ENCODE peak calls at places on chromosomes 1 and 21, in nine cellular contexts. One of them, this sample, is unnamed.

GRCh38 chr21:29610960-29611359 is 312.2 kb downstream of the BACH1 start:
- DNase-seq in GM12878: no peak
- DNase-seq in cardiac muscle cell: no peak
- DNase-seq in naive thymus-derived CD4-positive, alpha-beta T cell: no peak
- DNase-seq in BJ: no peak
- DNase-seq in HCT116: no peak
- DNase-seq in effector CD4-positive, alpha-beta T cell: no peak
- DNase-seq in activated CD4-positive, alpha-beta T cell treated with anti-CD3 and anti-CD28 coated beads for 48 hours: no peak
- DNase-seq in effector CD8-positive, alpha-beta T cell: no peak
- DNase-seq in this sample: no peak

GRCh38 chr1:109828756-109829505 is 65.2 kb upstream of the EPS8L3 start:
- DNase-seq in HCT116: no peak
- DNase-seq in activated CD4-positive, alpha-beta T cell treated with anti-CD3 and anti-CD28 coated beads for 48 hours: no peak
- DNase-seq in GM12878: no peak
- DNase-seq in BJ: no peak
- DNase-seq in cardiac muscle cell: no peak
- DNase-seq in effector CD4-positive, alpha-beta T cell: no peak
- DNase-seq in effector CD8-positive, alpha-beta T cell: no peak
- DNase-seq in naive thymus-derived CD4-positive, alpha-beta T cell: no peak
- DNase-seq in this sample: no peak

GRCh38 chr1:43711524-43712386 is 4.4 kb downstream of the ST3GAL3 start:
- DNase-seq in naive thymus-derived CD4-positive, alpha-beta T cell: no peak
- DNase-seq in GM12878: no peak
- DNase-seq in HCT116: no peak
- DNase-seq in BJ: peak; percentile 39
- DNase-seq in effector CD8-positive, alpha-beta T cell: no peak
- DNase-seq in effector CD4-positive, alpha-beta T cell: no peak
- DNase-seq in cardiac muscle cell: no peak
- DNase-seq in activated CD4-positive, alpha-beta T cell treated with anti-CD3 and anti-CD28 coated beads for 48 hours: no peak
- DNase-seq in this sample: no peak

GRCh38 chr1:199751524-199751923 is 276.0 kb upstream of the NR5A2 start:
- DNase-seq in effector CD8-positive, alpha-beta T cell: no peak
- DNase-seq in effector CD4-positive, alpha-beta T cell: no peak
- DNase-seq in activated CD4-positive, alpha-beta T cell treated with anti-CD3 and anti-CD28 coated beads for 48 hours: no peak
- DNase-seq in cardiac muscle cell: no peak
- DNase-seq in GM12878: no peak
- DNase-seq in naive thymus-derived CD4-positive, alpha-beta T cell: no peak
- DNase-seq in BJ: no peak
- DNase-seq in HCT116: no peak
- DNase-seq in this sample: no peak

GRCh38 chr1:119714583-119714982 is 2.8 kb downstream of the PHGDH start:
- DNase-seq in HCT116: no peak
- DNase-seq in activated CD4-positive, alpha-beta T cell treated with anti-CD3 and anti-CD28 coated beads for 48 hours: no peak
- DNase-seq in BJ: no peak
- DNase-seq in cardiac muscle cell: no peak
- DNase-seq in naive thymus-derived CD4-positive, alpha-beta T cell: no peak
- DNase-seq in GM12878: no peak
- DNase-seq in effector CD8-positive, alpha-beta T cell: no peak
- DNase-seq in effector CD4-positive, alpha-beta T cell: no peak
- DNase-seq in this sample: no peak

GRCh38 chr21:38766987-38767722 is 38.6 kb upstream of the ETS2 start:
- DNase-seq in GM12878: peak; percentile 96
- DNase-seq in effector CD8-positive, alpha-beta T cell: peak; percentile 18
- DNase-seq in activated CD4-positive, alpha-beta T cell treated with anti-CD3 and anti-CD28 coated beads for 48 hours: peak; percentile 69
- DNase-seq in effector CD4-positive, alpha-beta T cell: peak; percentile 9
- DNase-seq in HCT116: no peak
- DNase-seq in cardiac muscle cell: no peak
- DNase-seq in naive thymus-derived CD4-positive, alpha-beta T cell: peak; percentile 82
- DNase-seq in BJ: no peak
- DNase-seq in this sample: no peak

GRCh38 chr21:37220433-37220980 is 46.6 kb downstream of the VPS26C start:
- DNase-seq in GM12878: no peak
- DNase-seq in effector CD8-positive, alpha-beta T cell: peak; percentile 27
- DNase-seq in activated CD4-positive, alpha-beta T cell treated with anti-CD3 and anti-CD28 coated beads for 48 hours: peak; percentile 42
- DNase-seq in naive thymus-derived CD4-positive, alpha-beta T cell: peak; percentile 46
- DNase-seq in cardiac muscle cell: peak; percentile 41
- DNase-seq in effector CD4-positive, alpha-beta T cell: peak; percentile 18
- DNase-seq in HCT116: no peak
- DNase-seq in BJ: no peak
- DNase-seq in this sample: peak; percentile 46

GRCh38 chr1:21338568-21339401 is 48.5 kb upstream of the ECE1 start:
- DNase-seq in naive thymus-derived CD4-positive, alpha-beta T cell: no peak
- DNase-seq in HCT116: no peak
- DNase-seq in BJ: no peak
- DNase-seq in cardiac muscle cell: no peak
- DNase-seq in GM12878: no peak
- DNase-seq in effector CD8-positive, alpha-beta T cell: no peak
- DNase-seq in effector CD4-positive, alpha-beta T cell: no peak
- DNase-seq in activated CD4-positive, alpha-beta T cell treated with anti-CD3 and anti-CD28 coated beads for 48 hours: no peak
- DNase-seq in this sample: peak; percentile 78

GRCh38 chr1:230878584-230878975 is 10.3 kb upstream of the C1orf198 start:
- DNase-seq in effector CD8-positive, alpha-beta T cell: no peak
- DNase-seq in HCT116: no peak
- DNase-seq in activated CD4-positive, alpha-beta T cell treated with anti-CD3 and anti-CD28 coated beads for 48 hours: no peak
- DNase-seq in GM12878: no peak
- DNase-seq in naive thymus-derived CD4-positive, alpha-beta T cell: no peak
- DNase-seq in BJ: peak; percentile 98
- DNase-seq in effector CD4-positive, alpha-beta T cell: no peak
- DNase-seq in cardiac muscle cell: no peak
- DNase-seq in this sample: no peak